ENCODE peak calls at places on chromosomes 6 and 20, in eight cellular contexts. One of them, this sample, is unnamed.

GRCh38 chr6:123527406-123527805 is 109.3 kb downstream of the TRDN start:
- DNase-seq in NCI-H1694: no peak
- DNase-seq in cerebellar cortex: no peak
- DNase-seq in colonic mucosa: no peak
- DNase-seq in NT2/D1: no peak
- DNase-seq in AG08396: no peak
- DNase-seq in CD8-positive, alpha-beta T cell: no peak
- DNase-seq in stomach: no peak
- DNase-seq in this sample: no peak

GRCh38 chr6:26251354-26252081 is 113.5 kb upstream of the BTN3A2 start:
- DNase-seq in NCI-H1694: no peak
- DNase-seq in cerebellar cortex: peak
- DNase-seq in colonic mucosa: peak
- DNase-seq in NT2/D1: no peak
- DNase-seq in AG08396: peak
- DNase-seq in CD8-positive, alpha-beta T cell: peak
- DNase-seq in stomach: peak
- DNase-seq in this sample: no peak

GRCh38 chr6:13831623-13832022 is 17.3 kb upstream of the MCUR1 start:
- DNase-seq in NCI-H1694: no peak
- DNase-seq in cerebellar cortex: no peak
- DNase-seq in colonic mucosa: no peak
- DNase-seq in NT2/D1: no peak
- DNase-seq in AG08396: no peak
- DNase-seq in CD8-positive, alpha-beta T cell: no peak
- DNase-seq in stomach: no peak
- DNase-seq in this sample: no peak

GRCh38 chr6:141624301-141624700 is 508.4 kb upstream of the GJE1 start:
- DNase-seq in NCI-H1694: no peak
- DNase-seq in cerebellar cortex: no peak
- DNase-seq in colonic mucosa: no peak
- DNase-seq in NT2/D1: no peak
- DNase-seq in AG08396: no peak
- DNase-seq in CD8-positive, alpha-beta T cell: no peak
- DNase-seq in stomach: no peak
- DNase-seq in this sample: no peak

GRCh38 chr20:37903317-37904007 is 535 bp downstream of the VSTM2L start:
- DNase-seq in NCI-H1694: no peak
- DNase-seq in cerebellar cortex: no peak
- DNase-seq in colonic mucosa: no peak
- DNase-seq in NT2/D1: no peak
- DNase-seq in AG08396: no peak
- DNase-seq in CD8-positive, alpha-beta T cell: no peak
- DNase-seq in stomach: no peak
- DNase-seq in this sample: peak

GRCh38 chr20:49799698-49800097 is 12.9 kb upstream of the SLC9A8 start:
- DNase-seq in NCI-H1694: no peak
- DNase-seq in cerebellar cortex: no peak
- DNase-seq in colonic mucosa: no peak
- DNase-seq in NT2/D1: no peak
- DNase-seq in AG08396: no peak
- DNase-seq in CD8-positive, alpha-beta T cell: no peak
- DNase-seq in stomach: no peak
- DNase-seq in this sample: no peak

GRCh38 chr6:90311569-90311968 is 14.9 kb upstream of the BACH2 start:
- DNase-seq in NCI-H1694: no peak
- DNase-seq in cerebellar cortex: no peak
- DNase-seq in colonic mucosa: no peak
- DNase-seq in NT2/D1: no peak
- DNase-seq in AG08396: no peak
- DNase-seq in CD8-positive, alpha-beta T cell: no peak
- DNase-seq in stomach: no peak
- DNase-seq in this sample: no peak

GRCh38 chr6:3402310-3403243 is 54.3 kb downstream of the SLC22A23 start:
- DNase-seq in NCI-H1694: no peak
- DNase-seq in cerebellar cortex: no peak
- DNase-seq in colonic mucosa: peak
- DNase-seq in NT2/D1: no peak
- DNase-seq in AG08396: no peak
- DNase-seq in CD8-positive, alpha-beta T cell: no peak
- DNase-seq in stomach: no peak
- DNase-seq in this sample: no peak

GRCh38 chr6:159999240-159999671 is 30.4 kb downstream of the IGF2R start:
- DNase-seq in NCI-H1694: no peak
- DNase-seq in cerebellar cortex: no peak
- DNase-seq in colonic mucosa: no peak
- DNase-seq in NT2/D1: no peak
- DNase-seq in AG08396: no peak
- DNase-seq in CD8-positive, alpha-beta T cell: no peak
- DNase-seq in stomach: no peak
- DNase-seq in this sample: no peak

GRCh38 chr20:25539742-25540201 is 45.6 kb downstream of the NINL start:
- DNase-seq in NCI-H1694: no peak
- DNase-seq in cerebellar cortex: peak
- DNase-seq in colonic mucosa: no peak
- DNase-seq in NT2/D1: no peak
- DNase-seq in AG08396: no peak
- DNase-seq in CD8-positive, alpha-beta T cell: no peak
- DNase-seq in stomach: no peak
- DNase-seq in this sample: no peak

GRCh38 chr20:25197870-25198190 is 2.3 kb downstream of the ENTPD6 start:
- DNase-seq in NCI-H1694: no peak
- DNase-seq in cerebellar cortex: no peak
- DNase-seq in colonic mucosa: no peak
- DNase-seq in NT2/D1: no peak
- DNase-seq in AG08396: no peak
- DNase-seq in CD8-positive, alpha-beta T cell: no peak
- DNase-seq in stomach: no peak
- DNase-seq in this sample: no peak

GRCh38 chr6:33662318-33662717 is 41.2 kb downstream of the ITPR3 start:
- DNase-seq in NCI-H1694: no peak
- DNase-seq in cerebellar cortex: no peak
- DNase-seq in colonic mucosa: no peak
- DNase-seq in NT2/D1: no peak
- DNase-seq in AG08396: no peak
- DNase-seq in CD8-positive, alpha-beta T cell: no peak
- DNase-seq in stomach: no peak
- DNase-seq in this sample: no peak

GRCh38 chr6:161161889-161162624 is 111.8 kb downstream of the AGPAT4 start:
- DNase-seq in NCI-H1694: no peak
- DNase-seq in cerebellar cortex: no peak
- DNase-seq in colonic mucosa: no peak
- DNase-seq in NT2/D1: no peak
- DNase-seq in AG08396: peak
- DNase-seq in CD8-positive, alpha-beta T cell: no peak
- DNase-seq in stomach: no peak
- DNase-seq in this sample: no peak